ENCODE peak calls at places on chromosomes 12 and 14, in ten cellular contexts. V is endothelial cell; Q is AG08396; U is cardiac muscle cell; T is kidney epithelial cell; P is central memory CD4-positive, alpha-beta T cell; M is activated CD8-positive, alpha-beta memory T cell treated with anti-CD3 and anti-CD28 coated beads for 4 hours; J is fibroblast of villous mesenchyme; D is EL; R is effector memory CD8-positive, alpha-beta T cell. S is an unnamed sample.

GRCh38 chr12:26034371-26035142 is 76.1 kb downstream of the RASSF8 start:
- DNase-seq in J (peak; percentile 61), P (no peak), T (no peak), U (peak; percentile 67), M (no peak), R (no peak), V (no peak), Q (no peak), D (no peak), S (peak; percentile 80)

GRCh38 chr14:99892406-99892805 is 99.2 kb downstream of the EML1 start:
- DNase-seq in R (no peak), Q (no peak), P (no peak), M (no peak), D (no peak), J (no peak), T (no peak), V (no peak), U (no peak), S (no peak)

GRCh38 chr12:49304161-49304560 is 9.2 kb downstream of the PRPH start:
- DNase-seq in V (no peak), T (no peak), R (no peak), P (no peak), M (no peak), Q (peak; percentile 64), J (peak; percentile 44), D (peak; percentile 36), U (peak; percentile 45), S (no peak)

GRCh38 chr12:70994217-70994788 is 73.8 kb upstream of the PTPRR start:
- DNase-seq in T (no peak), J (peak; percentile 74), Q (peak; percentile 17), U (peak; percentile 91), V (no peak), R (no peak), D (peak; percentile 0), M (no peak), P (no peak), S (peak; percentile 1)

GRCh38 chr12:108989381-108989780 is 31.5 kb downstream of the SVOP start:
- DNase-seq in Q (no peak), J (no peak), D (peak; percentile 6), U (no peak), P (no peak), M (no peak), V (no peak), T (no peak), R (no peak), S (no peak)

GRCh38 chr14:77120771-77121743 is 20.5 kb downstream of the ZDHHC22 start:
- DNase-seq in P (peak; percentile 76), V (no peak), M (no peak), D (no peak), T (no peak), U (peak; percentile 32), Q (no peak), J (peak; percentile 57), R (peak; percentile 37), S (no peak)

GRCh38 chr12:48446372-48446771 is 26.0 kb upstream of the ANP32D start:
- DNase-seq in M (no peak), T (no peak), D (no peak), V (no peak), P (no peak), Q (no peak), J (no peak), R (no peak), U (no peak), S (no peak)

GRCh38 chr12:12645485-12645884 is 33.8 kb downstream of the CREBL2 start:
- DNase-seq in P (peak; percentile 51), U (peak; percentile 46), D (peak; percentile 46), M (no peak), R (peak; percentile 41), Q (peak; percentile 43), V (no peak), J (peak; percentile 44), T (no peak), S (peak; percentile 9)

GRCh38 chr14:100211893-100212292 is 27.1 kb upstream of the YY1 start:
- DNase-seq in R (no peak), D (no peak), M (no peak), Q (no peak), U (no peak), T (no peak), J (no peak), V (no peak), P (no peak), S (no peak)

GRCh38 chr14:36866867-36867266 is 205.2 kb downstream of the PAX9 start:
- DNase-seq in D (no peak), U (no peak), P (no peak), M (no peak), T (no peak), Q (no peak), R (no peak), V (no peak), J (no peak), S (no peak)

GRCh38 chr14:31947076-31947475 is 130.0 kb upstream of the ARHGAP5 start:
- DNase-seq in V (no peak), Q (no peak), M (no peak), D (no peak), J (peak; percentile 37), R (no peak), T (no peak), U (no peak), P (no peak), S (no peak)

GRCh38 chr12:46455648-46456352 is 83.2 kb upstream of the SLC38A2 start:
- DNase-seq in Q (no peak), U (no peak), M (no peak), D (no peak), R (no peak), V (no peak), T (peak; percentile 47), J (no peak), P (no peak), S (no peak)

GRCh38 chr14:90696728-90697127 is 119.5 kb downstream of the TTC7B start:
- DNase-seq in P (no peak), M (no peak), R (no peak), U (no peak), Q (no peak), T (no peak), J (no peak), V (no peak), D (no peak), S (no peak)

GRCh38 chr12:20567413-20567812 is 127.7 kb upstream of the SLCO1C1 start:
- DNase-seq in U (peak; percentile 39), P (no peak), M (no peak), D (peak; percentile 13), J (no peak), T (no peak), R (no peak), V (no peak), Q (no peak), S (no peak)

GRCh38 chr14:63283501-63284248 is 35.1 kb downstream of the GPHB5 start:
- DNase-seq in Q (no peak), M (no peak), J (no peak), V (no peak), R (no peak), P (no peak), U (no peak), D (no peak), T (no peak), S (no peak)

GRCh38 chr14:101495827-101496778 is 65.2 kb upstream of the DIO3 start:
- DNase-seq in R (no peak), J (no peak), V (no peak), U (no peak), D (no peak), T (no peak), M (no peak), P (no peak), Q (no peak), S (no peak)

GRCh38 chr14:92516966-92517350 is 3.4 kb downstream of the RIN3 start:
- DNase-seq in J (no peak), D (no peak), R (no peak), P (no peak), M (peak; percentile 54), T (no peak), Q (no peak), U (no peak), V (no peak), S (no peak)